ENCODE peak calls at places on chromosome 12, in six cellular contexts. W is H1, F is HCT116, I is WTC11, Q is HepG2, V is GM12878. S is an unnamed sample.

GRCh38 chr12:27516625-27517024 is 7.4 kb upstream of the PPFIBP1 start:
- DNase-seq in Q (no peak), V (no peak), W (no peak), I (no peak), F (no peak), S (no peak)

GRCh38 chr12:5441497-5442236 is 9.8 kb downstream of the NTF3 start:
- DNase-seq in Q (no peak), I (no peak), F (no peak), V (no peak), W (no peak), S (no peak)

GRCh38 chr12:98373982-98374381 is 141.4 kb upstream of the TMPO start:
- DNase-seq in W (no peak), F (no peak), V (no peak), I (no peak), Q (no peak), S (peak; percentile 15)

GRCh38 chr12:41932470-41932991 is 212.1 kb downstream of the GXYLT1 start:
- DNase-seq in Q (no peak), V (no peak), W (peak; percentile 66), F (no peak), I (peak; percentile 61), S (peak; percentile 65)

GRCh38 chr12:88644946-88645702 is 64.9 kb upstream of the KITLG start:
- DNase-seq in Q (no peak), V (no peak), W (no peak), I (no peak), F (no peak), S (no peak)

GRCh38 chr12:113092478-113093408 is 36.2 kb downstream of the DTX1 start:
- DNase-seq in F (no peak), Q (no peak), I (peak; percentile 89), W (peak; percentile 92), V (no peak), S (peak; percentile 58)

GRCh38 chr12:76375939-76376338 is 27.7 kb upstream of the BBS10 start:
- DNase-seq in F (no peak), Q (peak; percentile 9), V (no peak), W (no peak), I (no peak), S (no peak)

GRCh38 chr12:82904219-82904795 is 217.6 kb downstream of the TMTC2 start:
- DNase-seq in W (no peak), I (no peak), V (no peak), F (no peak), Q (no peak), S (no peak)

GRCh38 chr12:132170637-132171292 is 26.5 kb downstream of the NOC4L start:
- DNase-seq in F (no peak), W (no peak), V (no peak), Q (no peak), I (no peak), S (no peak)

GRCh38 chr12:92134638-92135274 is 10.9 kb downstream of the BTG1 start:
- DNase-seq in Q (no peak), I (no peak), V (no peak), W (no peak), F (no peak), S (no peak)

GRCh38 chr12:105480162-105480561 is 149.7 kb downstream of the C12orf75 start:
- DNase-seq in Q (no peak), V (no peak), F (no peak), I (no peak), W (no peak), S (no peak)

GRCh38 chr12:115223322-115223721 is 539.3 kb upstream of the TBX3 start:
- DNase-seq in F (no peak), I (no peak), V (no peak), W (no peak), Q (peak; percentile 14), S (no peak)

GRCh38 chr12:6528539-6529235 is 5.6 kb upstream of the GAPDH start:
- DNase-seq in W (no peak), V (no peak), F (no peak), I (no peak), Q (no peak), S (no peak)

GRCh38 chr12:6526201-6526600 is 8.1 kb upstream of the GAPDH start:
- DNase-seq in F (no peak), I (no peak), Q (no peak), W (no peak), V (no peak), S (no peak)

GRCh38 chr12:6526766-6527525 is 7.4 kb upstream of the GAPDH start:
- DNase-seq in I (no peak), V (no peak), F (no peak), W (no peak), Q (no peak), S (no peak)

GRCh38 chr12:6529291-6529737 is 5.0 kb upstream of the GAPDH start:
- DNase-seq in V (no peak), F (no peak), W (no peak), Q (no peak), I (no peak), S (no peak)

DNA sequence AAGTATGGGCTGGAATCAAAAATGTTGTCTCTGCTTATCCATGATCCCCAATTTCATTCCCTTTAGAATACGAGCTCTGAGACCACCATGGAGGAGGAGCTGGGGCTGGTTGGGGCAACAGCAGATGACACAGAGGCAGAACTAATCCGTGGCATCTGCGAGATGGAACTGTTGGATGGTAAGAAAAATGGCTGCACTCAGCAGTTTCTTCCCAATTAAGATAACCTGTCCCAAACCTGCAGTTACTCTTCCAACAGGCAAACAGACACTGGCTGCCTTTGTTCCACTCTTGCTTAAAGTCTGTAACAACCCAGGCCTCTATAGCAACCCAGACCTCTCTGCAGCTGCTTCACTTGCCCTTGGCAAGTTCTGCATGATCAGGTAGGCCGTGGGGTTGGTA is 6.6 kb upstream of the GAPDH start:
- DNase-seq in V (no peak), I (no peak), Q (no peak), W (no peak), F (no peak), S (no peak)
- TF ChIP-seq SP1 in V (no peak), I (no peak), Q (no peak), W (no peak), F (no peak), S (no peak)

GRCh38 chr12:57085999-57086950 is 2.6 kb upstream of the NAB2 start:
- DNase-seq in F (no peak), W (peak; percentile 72), I (peak; percentile 80), V (no peak), Q (peak; percentile 50), S (peak; percentile 48)

GRCh38 chr12:57088442-57089258 is at the start of gene NAB2:
- DNase-seq in I (peak; percentile 91), F (peak; percentile 85), Q (peak; percentile 95), V (peak; percentile 72), W (peak; percentile 87), S (peak; percentile 85)

GRCh38 chr12:57087689-57088441 is 1.0 kb upstream of the NAB2 start:
- DNase-seq in F (peak; percentile 85), W (peak; percentile 85), Q (peak; percentile 60), I (peak; percentile 90), V (peak; percentile 79), S (peak; percentile 29)

GRCh38 chr12:57089259-57090245 is 638 bp downstream of the NAB2 start:
- DNase-seq in F (no peak), V (no peak), I (peak; percentile 38), Q (no peak), W (peak; percentile 68), S (no peak)

GRCh38 chr12:57086951-57087688 is 1.8 kb upstream of the NAB2 start:
- DNase-seq in F (peak; percentile 77), I (peak; percentile 81), Q (no peak), W (peak; percentile 84), V (no peak), S (no peak)
- TF ChIP-seq SP1 in F (no peak), I (no peak), Q (no peak), W (no peak), V (peak; percentile 15), S (no peak)

GRCh38 chr12:49346659-49347306 is at the start of gene DNAJC22:
- DNase-seq in F (no peak), Q (no peak), W (peak; percentile 77), V (no peak), I (no peak), S (peak; percentile 48)
- TF ChIP-seq SP1 in F (no peak), Q (no peak), W (no peak), V (no peak), I (no peak), S (no peak)

GRCh38 chr12:56188116-56188785 is 1.0 kb downstream of the SMARCC2 start:
- DNase-seq in W (no peak), Q (no peak), F (no peak), I (no peak), V (no peak), S (no peak)
- TF ChIP-seq SP1 in W (no peak), Q (no peak), F (no peak), I (no peak), V (no peak), S (no peak)

GRCh38 chr12:123389560-123390351 is 5.8 kb downstream of the KMT5A start:
- DNase-seq in W (peak; percentile 60), F (no peak), Q (peak; percentile 45), V (no peak), I (peak; percentile 57), S (peak; percentile 37)
- TF ChIP-seq SP1 in W (no peak), F (no peak), Q (no peak), V (no peak), I (no peak), S (no peak)

GRCh38 chr12:64566122-64566521 is 44.2 kb upstream of the RASSF3 start:
- DNase-seq in W (no peak), V (no peak), Q (no peak), F (no peak), I (no peak), S (no peak)

GRCh38 chr12:64556231-64556630 is 54.1 kb upstream of the RASSF3 start:
- DNase-seq in F (no peak), Q (no peak), W (no peak), V (no peak), I (no peak), S (no peak)

GRCh38 chr12:64558754-64559153 is 51.5 kb upstream of the RASSF3 start:
- DNase-seq in Q (no peak), F (no peak), I (no peak), W (no peak), V (no peak), S (no peak)

GRCh38 chr12:64561302-64561651 is 49.0 kb upstream of the RASSF3 start:
- DNase-seq in Q (no peak), F (no peak), I (no peak), W (no peak), V (no peak), S (no peak)

DNA sequence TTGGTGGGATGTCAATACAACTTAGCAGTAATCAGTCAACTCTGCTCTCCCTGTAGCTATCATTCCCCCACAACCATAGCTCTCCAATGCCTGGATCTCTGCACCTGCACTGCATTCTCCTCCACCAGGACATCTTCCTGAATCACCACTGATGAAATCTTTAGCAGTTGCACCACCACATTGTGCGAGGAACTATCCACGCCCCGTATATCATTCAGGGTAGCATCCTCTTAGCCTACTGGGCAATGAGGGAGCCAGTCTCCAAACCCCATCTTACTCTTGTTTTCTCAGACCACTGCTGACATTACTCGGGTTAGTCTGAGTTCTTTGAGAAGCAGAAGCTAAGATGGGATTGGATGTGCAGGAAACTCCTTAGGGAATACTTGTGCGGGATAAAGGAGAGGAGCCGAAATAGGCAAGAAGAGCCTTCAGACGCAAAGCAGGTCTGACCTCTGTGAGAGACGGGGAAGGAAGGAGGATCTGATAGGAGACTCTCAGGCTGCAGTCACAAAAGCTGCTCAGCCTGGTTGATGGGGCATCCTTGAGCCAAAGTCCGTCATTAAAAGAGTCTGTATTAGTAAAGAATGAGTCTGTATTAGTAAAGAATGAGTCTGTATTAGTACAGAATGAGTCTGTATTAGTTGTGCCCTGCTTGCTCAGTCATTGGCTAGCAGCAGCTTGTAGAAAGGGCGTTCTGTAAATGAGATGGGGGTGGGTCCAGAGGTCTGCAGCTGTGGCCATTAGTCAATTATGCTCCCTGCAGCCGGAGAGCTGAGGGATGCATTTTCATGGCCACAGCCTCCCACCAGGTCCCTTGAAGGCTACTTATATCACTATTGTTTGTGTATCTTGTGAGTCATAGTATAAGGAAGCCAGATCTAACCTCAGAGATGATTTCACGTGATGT is 49.6 kb upstream of the RASSF3 start:
- DNase-seq in Q (no peak), I (no peak), V (no peak), W (peak; percentile 46), F (peak; percentile 8), S (peak; percentile 27)
- TF ChIP-seq SP1 in Q (no peak), I (no peak), V (no peak), W (no peak), F (peak; percentile 22), S (no peak)